ENCODE peak calls at places on chromosome 16, in seven cellular contexts. U, B, Q, A, I, X and P are unnamed samples.
A peak's percentile ranks its signal among the peaks of the same experiment; 100 is the strongest.

GRCh38 chr16:11635679-11636171 is 32.5 kb upstream of the SNN start:
- DNase-seq in I (no peak), U (no peak), B (no peak), X (no peak), A (no peak), Q (no peak), P (no peak)

GRCh38 chr16:55487048-55487803 is 8.2 kb downstream of the MMP2 start:
- DNase-seq in B (no peak), U (no peak), X (no peak), Q (no peak), I (peak; percentile 67), A (peak; percentile 92), P (no peak)

GRCh38 chr16:8644513-8645140 is 23.1 kb downstream of the METTL22 start:
- DNase-seq in X (no peak), Q (no peak), A (no peak), B (no peak), I (no peak), U (no peak), P (no peak)

GRCh38 chr16:76518791-76519190 is 241.6 kb downstream of the CNTNAP4 start:
- DNase-seq in I (no peak), B (no peak), X (no peak), U (no peak), Q (peak; percentile 76), A (no peak), P (peak; percentile 42)

GRCh38 chr16:81863630-81864352 is 84.7 kb downstream of the PLCG2 start:
- DNase-seq in A (no peak), X (no peak), B (no peak), Q (peak; percentile 10), I (no peak), U (no peak), P (peak; percentile 50)

GRCh38 chr16:85176541-85177447 is 64.5 kb upstream of the CIBAR2 start:
- DNase-seq in Q (no peak), U (no peak), X (no peak), A (peak; percentile 52), I (no peak), B (no peak), P (no peak)

GRCh38 chr16:64920211-64920610 is 201.7 kb downstream of the CDH11 start:
- DNase-seq in U (no peak), I (peak; percentile 37), A (no peak), Q (no peak), B (no peak), X (no peak), P (no peak)

GRCh38 chr16:31348578-31348977 is 6.4 kb upstream of the ITGAX start:
- DNase-seq in Q (no peak), A (no peak), U (no peak), X (no peak), B (no peak), I (no peak), P (no peak)

GRCh38 chr16:12358898-12359297 is 382.4 kb downstream of the SNX29 start:
- DNase-seq in X (no peak), Q (no peak), A (no peak), B (no peak), U (no peak), I (no peak), P (no peak)

GRCh38 chr16:81767987-81768592 is 11.0 kb upstream of the PLCG2 start:
- DNase-seq in A (no peak), Q (no peak), B (no peak), X (no peak), U (no peak), I (no peak), P (no peak)

GRCh38 chr16:30381351-30382041 is 865 bp downstream of the SEPTIN1 start:
- DNase-seq in I (no peak), B (no peak), Q (no peak), X (no peak), U (no peak), A (no peak), P (no peak)

GRCh38 chr16:80804061-80804450 is 342 bp downstream of the CDYL2 start:
- DNase-seq in B (no peak), Q (peak; percentile 37), U (peak; percentile 40), X (no peak), A (peak; percentile 46), I (peak; percentile 42), P (peak; percentile 33)

GRCh38 chr16:8866884-8867482 is 1.8 kb downstream of the CARHSP1 start:
- DNase-seq in U (no peak), I (peak; percentile 39), X (no peak), Q (no peak), A (no peak), B (no peak), P (no peak)

GRCh38 chr16:89383095-89384003 is 107.0 kb downstream of the ANKRD11 start:
- DNase-seq in I (peak; percentile 69), U (no peak), X (peak; percentile 66), B (no peak), A (peak; percentile 47), Q (peak; percentile 88), P (peak; percentile 70)

GRCh38 chr16:68915561-68915960 is 72.2 kb downstream of the TANGO6 start:
- DNase-seq in B (no peak), Q (no peak), A (no peak), I (no peak), X (peak; percentile 13), U (no peak), P (no peak)

GRCh38 chr16:9102379-9102778 is 10.9 kb downstream of the HAPSTR1 start:
- DNase-seq in Q (no peak), B (no peak), A (peak; percentile 97), X (peak; percentile 85), U (no peak), I (peak; percentile 81), P (no peak)

GRCh38 chr16:76780556-76780955 is 410.4 kb upstream of the MON1B start:
- DNase-seq in B (no peak), X (peak; percentile 46), I (no peak), A (no peak), Q (no peak), U (no peak), P (no peak)

GRCh38 chr16:85235988-85236831 is 123.9 kb upstream of the CIBAR2 start:
- DNase-seq in U (no peak), A (no peak), I (peak; percentile 67), Q (no peak), X (no peak), B (no peak), P (no peak)

GRCh38 chr16:29738514-29738913 is 7.3 kb downstream of the C16orf54 start:
- DNase-seq in Q (no peak), B (no peak), U (no peak), X (no peak), A (no peak), I (no peak), P (no peak)

GRCh38 chr16:77295896-77296295 is 96.7 kb downstream of the SYCE1L start:
- DNase-seq in Q (no peak), I (peak; percentile 25), B (no peak), X (no peak), U (no peak), A (peak; percentile 36), P (no peak)

GRCh38 chr16:53154513-53154912 is 99.7 kb downstream of the CHD9 start:
- DNase-seq in X (no peak), A (no peak), U (no peak), B (no peak), I (no peak), Q (no peak), P (no peak)

GRCh38 chr16:76796978-76797377 is 394.0 kb upstream of the MON1B start:
- DNase-seq in X (no peak), I (no peak), B (no peak), A (no peak), U (no peak), Q (no peak), P (no peak)

GRCh38 chr16:79635488-79635887 is 35.0 kb upstream of the MAF start:
- DNase-seq in X (no peak), B (no peak), Q (no peak), A (no peak), I (no peak), U (no peak), P (no peak)

GRCh38 chr16:23435500-23435899 is 17.5 kb downstream of the COG7 start:
- DNase-seq in A (peak; percentile 48), B (peak; percentile 34), Q (peak; percentile 67), X (peak; percentile 65), U (peak; percentile 61), I (peak; percentile 67), P (peak; percentile 71)

GRCh38 chr16:49637511-49637910 is 218.4 kb downstream of the ZNF423 start:
- DNase-seq in X (no peak), A (no peak), U (no peak), B (no peak), I (no peak), Q (no peak), P (no peak)

GRCh38 chr16:83968891-83969672 is 1.0 kb downstream of the NECAB2 start:
- DNase-seq in I (no peak), Q (no peak), X (no peak), A (no peak), U (no peak), B (no peak), P (no peak)

GRCh38 chr16:83967091-83967490 is 953 bp upstream of the NECAB2 start:
- DNase-seq in Q (no peak), B (no peak), X (no peak), A (no peak), U (no peak), I (no peak), P (no peak)

GRCh38 chr16:83969771-83970429 is 1.9 kb downstream of the NECAB2 start:
- DNase-seq in B (no peak), X (no peak), U (no peak), Q (no peak), I (no peak), A (no peak), P (no peak)

GRCh38 chr16:83967838-83968482 is at the start of gene NECAB2:
- DNase-seq in X (no peak), I (peak; percentile 15), A (peak; percentile 8), Q (no peak), B (no peak), U (peak; percentile 53), P (no peak)

DNA sequence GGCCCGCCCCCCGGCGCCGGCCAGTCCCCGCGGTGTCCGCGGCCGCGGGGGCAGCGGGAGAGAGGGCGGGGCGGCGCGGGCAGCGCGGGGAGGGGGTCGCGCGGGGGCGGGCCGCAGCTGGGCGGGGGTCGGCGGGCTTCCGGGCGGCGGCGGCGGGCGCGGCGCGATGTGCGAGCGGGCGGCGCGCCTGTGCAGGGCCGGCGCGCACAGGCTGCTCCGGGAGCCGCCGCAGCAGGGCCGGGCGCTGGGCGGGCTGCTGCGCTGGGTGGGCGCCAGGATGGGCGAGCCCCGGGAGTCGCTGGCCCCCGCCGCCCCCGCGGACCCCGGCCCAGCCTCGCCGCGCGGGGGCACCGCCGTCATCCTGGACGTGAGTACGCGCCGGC is 430 bp downstream of the NECAB2 start:
- DNase-seq in B (no peak), I (no peak), U (no peak), Q (no peak), X (no peak), A (no peak), P (no peak)
- H2BK5ac ChIP-seq in B (no peak overlapping the region), I (no peak overlapping the region), U (no peak overlapping the region), Q (no peak overlapping the region), X (no peak overlapping the region), A (no peak overlapping the region), P (no peak overlapping the region)

GRCh38 chr16:54160252-54160860 is 126.2 kb downstream of the IRX3 start:
- DNase-seq in Q (no peak), U (no peak), I (no peak), B (no peak), X (no peak), A (no peak), P (no peak)
- H4K8ac ChIP-seq in Q (no peak overlapping the region), U (no peak overlapping the region), I (no peak overlapping the region), B (no peak overlapping the region), X (no peak overlapping the region), A (no peak overlapping the region), P (no peak overlapping the region)

GRCh38 chr16:27778926-27779570 is 229.1 kb downstream of the KATNIP start:
- DNase-seq in A (no peak), X (no peak), B (no peak), Q (no peak), U (no peak), I (no peak), P (no peak)
- H2BK5ac ChIP-seq in A (no peak overlapping the region), X (no peak overlapping the region), B (no peak overlapping the region), Q (no peak overlapping the region), U (peak overlapping the region; percentile 53), I (no peak overlapping the region), P (no peak overlapping the region)

GRCh38 chr16:58039829-58040495 is 14.4 kb downstream of the MMP15 start:
- DNase-seq in U (no peak), A (no peak), I (no peak), X (no peak), B (no peak), Q (no peak), P (no peak)
- H4K8ac ChIP-seq in U (no peak overlapping the region), A (no peak overlapping the region), I (no peak overlapping the region), X (no peak overlapping the region), B (no peak overlapping the region), Q (no peak overlapping the region), P (no peak overlapping the region)